ENCODE peak calls at places on chromosome 1, in four cellular contexts. L is germinal center, T is choroid plexus epithelial cell, F is NAMALWA. U is an unnamed sample.

GRCh38 chr1:247419326-247419725 is 3.4 kb downstream of the NLRP3 start:
- DNase-seq in L (no peak), T (no peak), F (no peak), U (no peak)

GRCh38 chr1:93575586-93576271 is 105.9 kb downstream of the BCAR3 start:
- DNase-seq in L (no peak), T (no peak), F (no peak), U (no peak)

GRCh38 chr1:115641762-115642167 is at the start of gene VANGL1:
- DNase-seq in L (peak), T (peak), F (no peak), U (peak)

GRCh38 chr1:199463521-199464127 is 563.9 kb upstream of the NR5A2 start:
- DNase-seq in L (peak), T (peak), F (peak), U (peak)

GRCh38 chr1:76203132-76203531 is 128.6 kb downstream of the ST6GALNAC3 start:
- DNase-seq in L (no peak), T (no peak), F (no peak), U (no peak)

GRCh38 chr1:50268049-50268448 is 155.2 kb downstream of the DMRTA2 start:
- DNase-seq in L (no peak), T (no peak), F (peak), U (peak)

GRCh38 chr1:239987103-239987745 is 104.5 kb upstream of the FMN2 start:
- DNase-seq in L (no peak), T (peak), F (peak), U (peak)

GRCh38 chr1:21508580-21509350 is 458 bp upstream of the ALPL start:
- DNase-seq in L (peak), T (peak), F (peak), U (peak)

GRCh38 chr1:11725616-11726015 is 10.3 kb upstream of the AGTRAP start:
- DNase-seq in L (no peak), T (no peak), F (no peak), U (no peak)

GRCh38 chr1:224669400-224669799 is 53.3 kb downstream of the CNIH3 start:
- DNase-seq in L (no peak), T (no peak), F (no peak), U (no peak)

GRCh38 chr1:180501865-180502360 is 464 bp downstream of the ACBD6 start:
- DNase-seq in L (peak), T (no peak), F (peak), U (peak)

GRCh38 chr1:182061597-182061996 is at the start of gene ZNF648:
- DNase-seq in L (no peak), T (no peak), F (no peak), U (no peak)

GRCh38 chr1:78437393-78437792 is 53.4 kb upstream of the PTGFR start:
- DNase-seq in L (no peak), T (peak), F (no peak), U (no peak)

GRCh38 chr1:193303849-193304248 is 117.4 kb upstream of the B3GALT2 start:
- DNase-seq in L (no peak), T (no peak), F (no peak), U (peak)